ENCODE peak calls at places on chromosome 15, in seven cellular contexts. E is fibroblast of the aortic adventitia, L is NB4, F is cardiac fibroblast, J is mammary epithelial cell, B is cardiac muscle cell, I is uterus. D is an unnamed sample.
A peak's percentile ranks its signal among the peaks of the same experiment; 100 is the strongest.

GRCh38 chr15:98648654-98649537 is 557 bp downstream of the IGF1R start:
- DNase-seq in F (peak; percentile 56), L (peak; percentile 76), B (peak; percentile 68), E (peak; percentile 43), J (peak; percentile 55), I (peak; percentile 58), D (peak; percentile 58)

GRCh38 chr15:78654272-78654671 is 13.3 kb upstream of the CHRNB4 start:
- DNase-seq in F (no peak), E (no peak), B (no peak), J (peak; percentile 39), L (no peak), I (no peak), D (no peak)

GRCh38 chr15:51649659-51650521 is 27.3 kb upstream of the DMXL2 start:
- DNase-seq in F (peak; percentile 87), J (peak; percentile 59), L (peak; percentile 85), E (peak; percentile 88), B (peak; percentile 88), I (no peak), D (peak; percentile 79)

GRCh38 chr15:99486371-99487336 is 79.1 kb upstream of the MEF2A start:
- DNase-seq in I (peak; percentile 70), B (peak; percentile 71), E (peak; percentile 92), J (peak; percentile 23), L (no peak), F (peak; percentile 45), D (peak; percentile 46)

GRCh38 chr15:79089331-79089889 is 1.2 kb downstream of the RASGRF1 start:
- DNase-seq in B (no peak), J (no peak), L (no peak), F (no peak), E (no peak), I (no peak), D (no peak)

GRCh38 chr15:88894348-88894818 is 961 bp downstream of the HAPLN3 start:
- DNase-seq in B (peak; percentile 58), L (peak; percentile 59), J (peak; percentile 58), F (peak; percentile 55), E (no peak), I (peak; percentile 62), D (peak; percentile 32)

GRCh38 chr15:31401282-31401681 is 74.6 kb downstream of the KLF13 start:
- DNase-seq in L (no peak), I (no peak), E (no peak), B (no peak), F (no peak), J (no peak), D (no peak)

GRCh38 chr15:88913850-88914169 is 631 bp upstream of the MFGE8 start:
- DNase-seq in F (no peak), B (no peak), I (no peak), J (no peak), E (no peak), L (no peak), D (no peak)

GRCh38 chr15:85730001-85730820 is 64.5 kb downstream of the KLHL25 start:
- DNase-seq in B (peak; percentile 81), E (peak; percentile 78), I (no peak), L (peak; percentile 77), F (peak; percentile 76), J (peak; percentile 53), D (peak; percentile 67)

GRCh38 chr15:40843183-40843884 is 514 bp upstream of the SPINT1 start:
- DNase-seq in F (no peak), E (no peak), L (no peak), J (peak; percentile 6), B (no peak), I (no peak), D (no peak)

GRCh38 chr15:71782447-71783165 is 27.7 kb upstream of the NR2E3 start:
- DNase-seq in B (no peak), I (no peak), L (no peak), J (no peak), F (no peak), E (no peak), D (no peak)

GRCh38 chr15:65877752-65878151 is 8.5 kb downstream of the RAB11A start:
- DNase-seq in B (no peak), F (no peak), E (no peak), L (no peak), I (no peak), J (no peak), D (no peak)

GRCh38 chr15:74375303-74375693 is 7.9 kb upstream of the CYP11A1 start:
- DNase-seq in L (peak; percentile 90), F (peak; percentile 89), B (peak; percentile 88), I (peak; percentile 76), E (peak; percentile 86), J (peak; percentile 79), D (peak; percentile 85)

GRCh38 chr15:56918907-56919707 is 663 bp downstream of the TCF12 start:
- DNase-seq in F (peak; percentile 76), B (peak; percentile 74), E (peak; percentile 67), I (peak; percentile 54), L (peak; percentile 79), J (peak; percentile 62), D (peak; percentile 59)

GRCh38 chr15:31448635-31448979 is 122.0 kb downstream of the KLF13 start:
- DNase-seq in J (no peak), F (no peak), E (no peak), I (no peak), B (peak; percentile 40), L (no peak), D (no peak)

GRCh38 chr15:66941231-66941711 is 124.1 kb upstream of the SMAD3 start:
- DNase-seq in B (no peak), F (no peak), E (no peak), I (no peak), L (no peak), J (no peak), D (no peak)
- H3K4me3 ChIP-seq in B (no peak overlapping the region), F (no peak overlapping the region), E (no peak overlapping the region), I (no peak overlapping the region), L (no peak overlapping the region), J (no peak overlapping the region), D (no peak overlapping the region)

DNA sequence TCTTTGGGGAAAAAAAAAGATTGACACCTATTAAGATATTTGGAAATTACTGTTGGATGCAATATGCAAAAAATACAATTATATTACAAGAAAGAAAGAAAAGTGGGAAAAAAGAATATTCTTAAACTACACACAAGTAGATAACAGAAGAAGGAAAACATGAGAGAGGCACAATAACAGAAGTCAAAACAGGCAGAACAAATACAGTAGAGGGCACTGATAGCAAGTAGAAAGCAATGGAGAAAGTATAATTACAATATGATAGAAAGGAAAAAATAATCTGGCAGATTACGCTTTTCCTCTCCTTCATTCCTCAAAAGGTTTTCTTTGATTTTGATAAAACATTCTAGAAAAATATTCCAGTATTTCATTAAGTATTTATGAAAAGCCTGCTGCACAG is 72.1 kb downstream of the ADAM10 start:
- DNase-seq in B (no peak), L (no peak), E (no peak), I (no peak), J (no peak), F (no peak), D (no peak)
- TF ChIP-seq CTCF in B (no peak), L (no peak), E (peak; percentile 17), I (no peak), J (no peak), F (no peak), D (no peak)

DNA sequence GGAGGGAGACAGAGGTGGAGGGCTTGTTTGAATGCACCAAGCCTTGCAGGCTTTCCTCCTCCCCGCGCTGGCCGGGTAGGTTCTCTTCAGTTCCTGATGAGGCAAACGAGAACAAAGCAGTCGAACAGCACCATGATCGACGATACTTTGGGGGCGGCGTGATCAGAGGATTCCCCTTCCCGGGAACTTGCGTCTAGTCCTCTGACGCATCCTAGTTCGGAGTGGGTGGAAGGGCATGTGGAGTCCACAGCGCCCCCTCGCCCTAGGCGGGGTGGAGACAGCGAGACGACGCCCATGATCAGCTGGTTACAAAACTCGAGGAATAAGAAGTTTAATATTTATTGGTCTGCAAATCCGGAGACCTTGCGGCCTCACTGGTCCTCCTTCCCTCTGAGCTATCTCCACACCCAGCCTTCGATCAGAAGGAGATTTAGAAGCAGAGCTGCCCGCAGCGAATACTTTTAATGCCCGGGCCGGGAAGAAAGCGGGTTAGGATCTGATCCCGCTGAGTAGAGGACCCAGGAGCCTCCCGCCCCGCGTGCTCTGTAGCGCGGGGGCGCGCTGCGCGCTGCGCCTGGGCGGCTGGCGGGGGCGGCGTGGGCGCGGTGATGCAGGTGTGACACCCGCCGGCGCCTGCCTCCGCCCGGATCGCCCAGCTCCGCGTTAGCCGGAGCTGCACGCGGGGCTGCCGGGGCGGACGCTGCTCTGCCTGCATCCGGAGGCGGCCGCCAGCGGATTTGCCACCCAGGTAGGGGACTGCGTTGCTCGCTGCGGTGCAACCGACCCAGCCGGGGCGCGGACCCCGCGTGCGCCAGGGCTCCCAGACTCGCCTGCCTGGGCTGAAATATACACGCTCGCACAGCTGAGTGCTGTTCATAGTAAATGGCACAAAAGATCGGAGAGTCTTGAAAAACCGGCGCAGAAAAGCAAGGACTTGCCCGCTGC is at the start of gene SV2B:
- DNase-seq in J (peak; percentile 61), I (no peak), L (peak; percentile 10), F (peak; percentile 22), B (peak; percentile 38), E (peak; percentile 23), D (peak; percentile 5)
- H3K4me3 ChIP-seq in J (peak within 1 kb of the TSS; percentile 69), I (peak within 1 kb of the TSS; percentile 7), L (peak within 1 kb of the TSS; percentile 25), F (peak within 1 kb of the TSS; percentile 41), B (peak within 1 kb of the TSS; percentile 28), E (peak within 1 kb of the TSS; percentile 56), D (peak within 1 kb of the TSS; percentile 14)

DNA sequence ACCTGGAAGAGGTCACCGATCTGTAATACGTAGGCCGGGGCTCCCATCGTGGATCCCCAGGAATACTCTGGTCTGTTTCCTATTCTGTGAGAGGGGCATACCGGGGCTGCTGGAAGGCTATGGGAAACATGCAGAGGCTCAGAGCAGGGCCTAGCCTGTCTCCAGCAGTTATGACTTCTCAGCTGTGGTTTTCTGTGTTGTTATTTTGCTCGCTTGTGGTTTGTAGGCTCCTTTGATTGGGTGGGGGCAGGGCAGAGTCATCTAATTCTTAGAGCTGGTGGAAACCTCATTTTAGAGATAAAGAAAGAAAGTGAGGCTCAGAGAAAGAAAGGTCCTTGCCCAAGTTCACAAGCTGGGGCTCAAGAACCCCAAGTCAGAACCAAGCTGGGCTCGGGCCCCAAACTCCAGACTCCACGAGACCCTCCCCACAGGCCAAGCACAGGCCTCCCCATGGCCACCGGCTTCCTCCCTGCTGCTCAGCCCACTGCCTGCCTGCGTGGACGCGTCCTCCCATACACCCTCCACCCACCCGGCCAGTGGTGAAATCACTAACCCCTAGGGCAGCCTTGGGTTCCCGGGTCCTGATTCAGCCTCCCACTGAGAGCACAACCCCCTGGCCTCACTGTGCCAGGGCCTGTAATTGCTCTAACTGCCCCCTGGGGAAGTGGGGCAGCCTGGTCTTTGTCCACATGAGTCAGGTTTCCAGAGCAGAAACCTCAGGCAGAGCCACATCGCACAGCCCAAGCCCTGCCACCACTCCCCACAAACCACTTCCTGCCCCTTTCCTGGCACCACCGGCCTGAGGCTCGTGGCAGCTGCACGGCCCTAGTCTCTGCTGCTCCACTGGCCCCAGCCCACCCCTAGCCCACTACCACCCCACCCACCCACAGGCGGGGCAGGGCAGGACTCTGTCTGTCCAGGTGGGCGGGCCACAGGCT is 270.8 kb downstream of the UACA start:
- DNase-seq in L (peak; percentile 98), I (no peak), E (peak; percentile 81), F (peak; percentile 85), B (peak; percentile 92), J (peak; percentile 90), D (peak; percentile 93)
- TF ChIP-seq CTCF in L (no peak), I (no peak), E (peak; percentile 23), F (peak; percentile 12), B (no peak), J (no peak), D (peak; percentile 13)